ENCODE peak calls at places on chromosomes 12 and 14, in six cellular contexts. One of them, this sample, is unnamed.

GRCh38 chr14:31770271-31770670 is 209.1 kb downstream of the NUBPL start:
- DNase-seq in heart left ventricle: no peak
- DNase-seq in upper lobe of right lung: no peak
- DNase-seq in AG09309: no peak
- DNase-seq in Panc1: no peak
- DNase-seq in MM.1S: no peak
- DNase-seq in this sample: no peak

GRCh38 chr14:68234101-68234905 is 414.7 kb downstream of the RAD51B start:
- DNase-seq in MM.1S: no peak
- DNase-seq in upper lobe of right lung: no peak
- DNase-seq in AG09309: no peak
- DNase-seq in heart left ventricle: no peak
- DNase-seq in Panc1: no peak
- DNase-seq in this sample: no peak

GRCh38 chr14:92880351-92880750 is 42.6 kb upstream of the CHGA start:
- DNase-seq in MM.1S: no peak
- DNase-seq in upper lobe of right lung: no peak
- DNase-seq in Panc1: no peak
- DNase-seq in AG09309: no peak
- DNase-seq in heart left ventricle: no peak
- DNase-seq in this sample: no peak

GRCh38 chr14:67360469-67361206 is 510 bp downstream of the EIF2S1 start:
- DNase-seq in upper lobe of right lung: no peak
- DNase-seq in AG09309: no peak
- DNase-seq in heart left ventricle: no peak
- DNase-seq in Panc1: no peak
- DNase-seq in MM.1S: no peak
- DNase-seq in this sample: no peak

GRCh38 chr14:70036665-70037064 is 152.1 kb downstream of the SLC8A3 start:
- DNase-seq in MM.1S: no peak
- DNase-seq in upper lobe of right lung: no peak
- DNase-seq in heart left ventricle: no peak
- DNase-seq in Panc1: no peak
- DNase-seq in AG09309: no peak
- DNase-seq in this sample: peak

GRCh38 chr12:98594050-98594853 is 766 bp downstream of the SLC25A3 start:
- DNase-seq in upper lobe of right lung: peak
- DNase-seq in MM.1S: peak
- DNase-seq in AG09309: no peak
- DNase-seq in heart left ventricle: peak
- DNase-seq in Panc1: no peak
- DNase-seq in this sample: peak

GRCh38 chr12:106903241-106903950 is 52.3 kb upstream of the TMEM263 start:
- DNase-seq in MM.1S: peak
- DNase-seq in Panc1: no peak
- DNase-seq in heart left ventricle: peak
- DNase-seq in upper lobe of right lung: peak
- DNase-seq in AG09309: no peak
- DNase-seq in this sample: peak

GRCh38 chr12:70608184-70608583 is 29.0 kb downstream of the PTPRB start:
- DNase-seq in Panc1: no peak
- DNase-seq in AG09309: no peak
- DNase-seq in MM.1S: no peak
- DNase-seq in upper lobe of right lung: no peak
- DNase-seq in heart left ventricle: no peak
- DNase-seq in this sample: no peak

DNA sequence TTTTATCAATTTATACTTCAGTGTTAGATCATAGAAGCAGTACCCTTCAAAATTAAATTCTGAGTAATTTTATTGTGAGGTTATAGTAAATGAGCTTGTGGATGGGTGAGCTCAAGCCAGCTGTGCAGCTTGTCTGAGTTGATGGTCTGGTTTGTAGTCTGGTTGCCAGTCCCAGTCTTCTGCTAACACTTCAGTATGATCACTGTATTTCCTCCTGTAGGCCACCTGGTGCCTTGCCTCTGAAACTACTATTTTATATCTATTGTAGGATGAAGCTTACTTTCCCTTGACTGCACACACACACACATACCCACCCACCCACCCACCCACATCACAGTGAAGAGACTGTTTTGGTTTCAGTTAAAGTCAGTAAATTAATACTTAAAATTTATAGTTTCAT is 496.4 kb downstream of the PCNX1 start:
- DNase-seq in upper lobe of right lung: no peak
- DNase-seq in heart left ventricle: no peak
- DNase-seq in MM.1S: peak
- DNase-seq in AG09309: no peak
- DNase-seq in Panc1: no peak
- DNase-seq in this sample: no peak
- TF ChIP-seq CTCF in upper lobe of right lung: peak
- TF ChIP-seq CTCF in heart left ventricle: no peak
- TF ChIP-seq CTCF in MM.1S: no peak
- TF ChIP-seq CTCF in AG09309: no peak
- TF ChIP-seq CTCF in Panc1: peak
- TF ChIP-seq CTCF in this sample: no peak

GRCh38 chr12:94644622-94645021 is 5.7 kb downstream of the TMCC3 start:
- DNase-seq in Panc1: no peak
- DNase-seq in upper lobe of right lung: no peak
- DNase-seq in AG09309: peak
- DNase-seq in heart left ventricle: no peak
- DNase-seq in MM.1S: no peak
- DNase-seq in this sample: peak

GRCh38 chr12:94644141-94644575 is 6.2 kb downstream of the TMCC3 start:
- DNase-seq in AG09309: no peak
- DNase-seq in MM.1S: no peak
- DNase-seq in heart left ventricle: no peak
- DNase-seq in Panc1: peak
- DNase-seq in upper lobe of right lung: no peak
- DNase-seq in this sample: peak

GRCh38 chr12:94648578-94648977 is 1.8 kb downstream of the TMCC3 start:
- DNase-seq in AG09309: no peak
- DNase-seq in heart left ventricle: no peak
- DNase-seq in Panc1: no peak
- DNase-seq in MM.1S: no peak
- DNase-seq in upper lobe of right lung: no peak
- DNase-seq in this sample: no peak

GRCh38 chr12:94650143-94651056 is at the start of gene TMCC3:
- DNase-seq in upper lobe of right lung: peak
- DNase-seq in MM.1S: peak
- DNase-seq in Panc1: no peak
- DNase-seq in AG09309: no peak
- DNase-seq in heart left ventricle: peak
- DNase-seq in this sample: peak

DNA sequence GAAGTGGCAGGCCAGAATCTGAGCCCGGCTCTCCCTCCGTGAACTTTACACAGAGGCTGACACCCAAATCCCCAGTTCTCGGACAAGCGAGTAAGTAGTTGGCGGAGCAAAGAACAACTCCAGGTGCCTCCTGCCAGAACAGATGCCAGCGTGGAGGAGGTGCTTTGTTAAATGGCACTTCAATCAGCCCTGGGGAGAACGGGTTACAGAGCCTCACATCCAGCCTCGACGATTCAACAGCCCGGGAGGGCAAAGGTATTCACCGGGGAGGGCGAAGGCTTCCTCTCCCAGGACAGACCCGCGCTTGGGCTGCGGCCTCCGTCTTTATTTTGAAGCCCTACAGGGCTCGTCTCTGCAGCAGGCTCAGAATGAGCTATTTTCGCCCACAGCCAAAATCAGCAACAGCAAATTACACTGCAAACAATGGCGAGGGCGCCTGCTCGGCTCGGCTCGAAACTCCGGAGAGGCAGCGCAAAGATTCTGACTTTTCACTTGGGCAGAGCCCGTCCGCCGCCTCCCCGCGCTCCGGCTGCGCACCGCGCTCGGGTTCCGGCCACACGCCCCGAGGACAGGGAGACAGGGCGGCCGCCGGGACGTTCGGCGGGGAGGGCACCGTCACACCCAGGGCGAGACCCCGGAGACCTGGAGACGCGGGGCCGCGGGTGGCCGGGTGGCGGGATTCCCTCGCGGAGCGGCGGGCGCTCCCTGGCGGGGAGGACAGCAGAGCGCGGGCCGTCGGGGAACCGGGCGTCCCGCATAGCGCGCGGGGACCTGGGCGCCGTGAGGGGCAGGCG is 811 bp downstream of the TMCC3 start:
- DNase-seq in AG09309: no peak
- DNase-seq in heart left ventricle: peak
- DNase-seq in upper lobe of right lung: peak
- DNase-seq in Panc1: no peak
- DNase-seq in MM.1S: peak
- DNase-seq in this sample: peak
- TF ChIP-seq CTCF in AG09309: no peak
- TF ChIP-seq CTCF in heart left ventricle: peak
- TF ChIP-seq CTCF in upper lobe of right lung: peak
- TF ChIP-seq CTCF in Panc1: peak
- TF ChIP-seq CTCF in MM.1S: peak
- TF ChIP-seq CTCF in this sample: no peak

GRCh38 chr14:22218729-22219128 is 370.3 kb downstream of the DAD1 start:
- DNase-seq in AG09309: no peak
- DNase-seq in MM.1S: no peak
- DNase-seq in heart left ventricle: no peak
- DNase-seq in upper lobe of right lung: no peak
- DNase-seq in Panc1: no peak
- DNase-seq in this sample: no peak

GRCh38 chr14:22221508-22221907 is 367.5 kb downstream of the DAD1 start:
- DNase-seq in Panc1: no peak
- DNase-seq in MM.1S: peak
- DNase-seq in AG09309: no peak
- DNase-seq in upper lobe of right lung: no peak
- DNase-seq in heart left ventricle: no peak
- DNase-seq in this sample: no peak

GRCh38 chr14:22225526-22226133 is 363.4 kb downstream of the DAD1 start:
- DNase-seq in upper lobe of right lung: no peak
- DNase-seq in AG09309: no peak
- DNase-seq in Panc1: no peak
- DNase-seq in MM.1S: no peak
- DNase-seq in heart left ventricle: no peak
- DNase-seq in this sample: no peak

GRCh38 chr14:22226381-22226780 is 362.6 kb downstream of the DAD1 start:
- DNase-seq in heart left ventricle: no peak
- DNase-seq in upper lobe of right lung: no peak
- DNase-seq in MM.1S: no peak
- DNase-seq in AG09309: no peak
- DNase-seq in Panc1: no peak
- DNase-seq in this sample: no peak

DNA sequence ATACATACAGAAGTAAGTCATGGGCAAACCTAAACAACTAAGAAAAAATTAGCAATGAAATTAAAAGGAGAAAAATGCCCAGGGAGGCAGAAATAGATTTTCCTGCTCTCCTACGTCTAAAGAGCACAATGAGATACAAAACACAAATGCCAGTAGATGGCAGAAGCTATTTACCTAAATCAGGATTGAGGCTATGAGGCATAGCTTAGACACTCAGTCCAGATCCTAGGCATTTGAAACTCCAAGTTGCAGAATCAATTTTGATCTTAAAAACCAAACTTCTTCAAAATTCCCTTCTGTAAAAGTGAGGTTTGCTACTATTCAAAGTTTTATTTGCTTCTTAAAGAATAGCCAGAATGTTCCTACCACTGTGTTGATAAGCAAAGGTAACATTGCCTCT is 368.6 kb downstream of the DAD1 start:
- DNase-seq in upper lobe of right lung: no peak
- DNase-seq in Panc1: no peak
- DNase-seq in AG09309: no peak
- DNase-seq in MM.1S: no peak
- DNase-seq in heart left ventricle: no peak
- DNase-seq in this sample: no peak
- TF ChIP-seq CTCF in upper lobe of right lung: no peak
- TF ChIP-seq CTCF in Panc1: no peak
- TF ChIP-seq CTCF in AG09309: no peak
- TF ChIP-seq CTCF in MM.1S: peak
- TF ChIP-seq CTCF in heart left ventricle: no peak
- TF ChIP-seq CTCF in this sample: no peak

GRCh38 chr12:62331306-62331705 is 71.1 kb downstream of the USP15 start:
- DNase-seq in MM.1S: no peak
- DNase-seq in Panc1: no peak
- DNase-seq in upper lobe of right lung: no peak
- DNase-seq in AG09309: no peak
- DNase-seq in heart left ventricle: no peak
- DNase-seq in this sample: no peak
- TF ChIP-seq CTCF in MM.1S: no peak
- TF ChIP-seq CTCF in Panc1: no peak
- TF ChIP-seq CTCF in upper lobe of right lung: no peak
- TF ChIP-seq CTCF in AG09309: no peak
- TF ChIP-seq CTCF in heart left ventricle: no peak
- TF ChIP-seq CTCF in this sample: no peak